ENCODE peak calls at places on chromosomes 1 and 21, in six cellular contexts. H, C, Z, A, W and T are unnamed samples.

GRCh38 chr21:38134084-38134873 is 122.5 kb upstream of the KCNJ15 start:
- DNase-seq in H (no peak), C (no peak), Z (no peak), A (no peak), W (no peak), T (no peak)

GRCh38 chr1:12435639-12436344 is 182.2 kb downstream of the DHRS3 start:
- DNase-seq in H (no peak), C (no peak), Z (no peak), A (no peak), W (no peak), T (no peak)

GRCh38 chr1:208058212-208059155 is 147.6 kb upstream of the CD34 start:
- DNase-seq in H (no peak), C (no peak), Z (no peak), A (no peak), W (no peak), T (no peak)

GRCh38 chr1:84632975-84633427 is 57.3 kb downstream of the SSX2IP start:
- DNase-seq in H (no peak), C (no peak), Z (peak; percentile 82), A (no peak), W (no peak), T (no peak)

GRCh38 chr1:78291443-78291842 is 199.3 kb upstream of the PTGFR start:
- DNase-seq in H (no peak), C (no peak), Z (no peak), A (no peak), W (no peak), T (no peak)

GRCh38 chr21:30818837-30819236 is 5.8 kb upstream of the KRTAP8-1 start:
- DNase-seq in H (no peak), C (no peak), Z (no peak), A (no peak), W (no peak), T (no peak)

GRCh38 chr1:15714438-15715136 is 21.5 kb upstream of the SLC25A34 start:
- DNase-seq in H (peak; percentile 52), C (no peak), Z (no peak), A (no peak), W (no peak), T (no peak)

GRCh38 chr1:202143768-202144509 is 598 bp downstream of the ARL8A start:
- DNase-seq in H (peak; percentile 62), C (no peak), Z (peak; percentile 22), A (no peak), W (peak; percentile 45), T (no peak)

GRCh38 chr1:201624741-201625646 is 86.1 kb downstream of the NAV1 start:
- DNase-seq in H (no peak), C (no peak), Z (peak; percentile 92), A (no peak), W (no peak), T (no peak)

GRCh38 chr21:14457762-14458161 is 74.8 kb upstream of the HSPA13 start:
- DNase-seq in H (no peak), C (no peak), Z (no peak), A (no peak), W (no peak), T (no peak)

GRCh38 chr1:112988367-112988766 is 32.4 kb upstream of the SLC16A1 start:
- DNase-seq in H (no peak), C (no peak), Z (no peak), A (no peak), W (no peak), T (no peak)

GRCh38 chr1:102588536-102588935 is 519.8 kb downstream of the COL11A1 start:
- DNase-seq in H (no peak), C (no peak), Z (no peak), A (no peak), W (no peak), T (no peak)

GRCh38 chr1:44807364-44808062 is 362 bp upstream of the DYNLT4 start:
- DNase-seq in H (peak; percentile 86), C (peak; percentile 67), Z (peak; percentile 97), A (peak; percentile 73), W (peak; percentile 26), T (no peak)

GRCh38 chr1:27525296-27526271 is 35.6 kb upstream of the WASF2 start:
- DNase-seq in H (peak; percentile 54), C (no peak), Z (no peak), A (no peak), W (peak; percentile 67), T (no peak)

GRCh38 chr1:206923009-206923960 is 1.5 kb upstream of the FCMR start:
- DNase-seq in H (no peak), C (peak; percentile 41), Z (no peak), A (peak; percentile 39), W (no peak), T (no peak)

GRCh38 chr1:30241681-30242080 is 481.7 kb downstream of the MATN1 start:
- DNase-seq in H (no peak), C (no peak), Z (no peak), A (no peak), W (no peak), T (no peak)

GRCh38 chr1:111467805-111468716 is 5.7 kb upstream of the C1orf162 start:
- DNase-seq in H (no peak), C (no peak), Z (no peak), A (no peak), W (no peak), T (no peak)

GRCh38 chr1:99963041-99963795 is 6.6 kb upstream of the SLC35A3 start:
- DNase-seq in H (no peak), C (no peak), Z (no peak), A (no peak), W (no peak), T (no peak)

GRCh38 chr1:195580988-195581387 is 1027.3 kb downstream of the KCNT2 start:
- DNase-seq in H (no peak), C (no peak), Z (no peak), A (no peak), W (no peak), T (no peak)

GRCh38 chr1:203692565-203693470 is 66.2 kb downstream of the ATP2B4 start:
- DNase-seq in H (peak; percentile 57), C (no peak), Z (peak; percentile 81), A (no peak), W (no peak), T (no peak)

GRCh38 chr21:36511484-36512227 is 31.7 kb upstream of the CLDN14 start:
- DNase-seq in H (no peak), C (no peak), Z (no peak), A (no peak), W (no peak), T (no peak)

GRCh38 chr1:248821101-248821500 is 4.6 kb downstream of the SH3BP5L start:
- DNase-seq in H (no peak), C (no peak), Z (peak; percentile 93), A (no peak), W (no peak), T (no peak)

GRCh38 chr1:40756523-40756922 is 27.1 kb upstream of the KCNQ4 start:
- DNase-seq in H (no peak), C (no peak), Z (no peak), A (no peak), W (no peak), T (no peak)

GRCh38 chr1:35810096-35810860 is 2.5 kb downstream of the AGO4 start:
- DNase-seq in H (no peak), C (no peak), Z (no peak), A (no peak), W (no peak), T (no peak)

GRCh38 chr1:110951161-110951560 is 12.6 kb downstream of the LRIF1 start:
- DNase-seq in H (no peak), C (no peak), Z (no peak), A (no peak), W (no peak), T (no peak)

GRCh38 chr1:218945050-218945449 is 228.6 kb upstream of the LYPLAL1 start:
- DNase-seq in H (no peak), C (no peak), Z (no peak), A (no peak), W (no peak), T (no peak)

GRCh38 chr1:65425697-65426096 is 5.2 kb downstream of the LEPR start:
- DNase-seq in H (no peak), C (no peak), Z (peak; percentile 92), A (no peak), W (no peak), T (no peak)

GRCh38 chr1:93579891-93580290 is 101.7 kb downstream of the BCAR3 start:
- DNase-seq in H (no peak), C (no peak), Z (peak; percentile 60), A (no peak), W (no peak), T (no peak)